ENCODE peak calls at places on chromosomes 16 and 17, in five cellular contexts. One of them, this sample, is unnamed.

GRCh38 chr17:39818282-39819000 is 45.7 kb downstream of the IKZF3 start:
- DNase-seq in astrocyte of the hippocampus: no peak
- DNase-seq in upper lobe of right lung: no peak
- DNase-seq in GM04503: no peak
- DNase-seq in EL: no peak
- DNase-seq in this sample: no peak

GRCh38 chr17:48261297-48261880 is 153.8 kb downstream of the SNX11 start:
- DNase-seq in GM04503: no peak
- DNase-seq in astrocyte of the hippocampus: no peak
- DNase-seq in upper lobe of right lung: no peak
- DNase-seq in EL: peak
- DNase-seq in this sample: no peak

GRCh38 chr17:63774982-63775290 is 966 bp downstream of the DDX42 start:
- DNase-seq in upper lobe of right lung: no peak
- DNase-seq in astrocyte of the hippocampus: peak
- DNase-seq in GM04503: no peak
- DNase-seq in EL: peak
- DNase-seq in this sample: no peak

GRCh38 chr16:25066747-25067631 is 44.6 kb upstream of the LCMT1 start:
- DNase-seq in upper lobe of right lung: peak
- DNase-seq in EL: peak
- DNase-seq in GM04503: no peak
- DNase-seq in astrocyte of the hippocampus: peak
- DNase-seq in this sample: no peak

GRCh38 chr17:17628388-17629008 is 37.0 kb upstream of the PEMT start:
- DNase-seq in upper lobe of right lung: no peak
- DNase-seq in GM04503: no peak
- DNase-seq in EL: peak
- DNase-seq in astrocyte of the hippocampus: no peak
- DNase-seq in this sample: no peak

GRCh38 chr16:85376292-85377095 is 236.6 kb upstream of the GSE1 start:
- DNase-seq in EL: no peak
- DNase-seq in upper lobe of right lung: no peak
- DNase-seq in GM04503: no peak
- DNase-seq in astrocyte of the hippocampus: peak
- DNase-seq in this sample: no peak

GRCh38 chr16:9258423-9259051 is 167.1 kb downstream of the HAPSTR1 start:
- DNase-seq in GM04503: no peak
- DNase-seq in EL: peak
- DNase-seq in upper lobe of right lung: no peak
- DNase-seq in astrocyte of the hippocampus: peak
- DNase-seq in this sample: no peak

GRCh38 chr16:12651765-12652531 is 151.7 kb downstream of the CPPED1 start:
- DNase-seq in astrocyte of the hippocampus: no peak
- DNase-seq in upper lobe of right lung: no peak
- DNase-seq in GM04503: no peak
- DNase-seq in EL: no peak
- DNase-seq in this sample: no peak

GRCh38 chr17:75349589-75349988 is 55.9 kb downstream of the GRB2 start:
- DNase-seq in upper lobe of right lung: no peak
- DNase-seq in EL: no peak
- DNase-seq in GM04503: no peak
- DNase-seq in astrocyte of the hippocampus: no peak
- DNase-seq in this sample: no peak

GRCh38 chr17:6096201-6097004 is 26.2 kb downstream of the WSCD1 start:
- DNase-seq in GM04503: no peak
- DNase-seq in EL: no peak
- DNase-seq in astrocyte of the hippocampus: no peak
- DNase-seq in upper lobe of right lung: peak
- DNase-seq in this sample: no peak

GRCh38 chr17:80184423-80184714 is 14.5 kb downstream of the CARD14 start:
- DNase-seq in astrocyte of the hippocampus: no peak
- DNase-seq in EL: no peak
- DNase-seq in upper lobe of right lung: no peak
- DNase-seq in GM04503: no peak
- DNase-seq in this sample: no peak

GRCh38 chr17:17528101-17528500 is 31.9 kb upstream of the RASD1 start:
- DNase-seq in astrocyte of the hippocampus: no peak
- DNase-seq in EL: no peak
- DNase-seq in upper lobe of right lung: no peak
- DNase-seq in GM04503: no peak
- DNase-seq in this sample: no peak

GRCh38 chr17:35243459-35244204 is 760 bp downstream of the SLFN5 start:
- DNase-seq in GM04503: peak
- DNase-seq in astrocyte of the hippocampus: peak
- DNase-seq in upper lobe of right lung: peak
- DNase-seq in EL: peak
- DNase-seq in this sample: peak

GRCh38 chr17:8153550-8153956 is 1.3 kb upstream of the PER1 start:
- DNase-seq in EL: peak
- DNase-seq in upper lobe of right lung: peak
- DNase-seq in GM04503: peak
- DNase-seq in astrocyte of the hippocampus: peak
- DNase-seq in this sample: peak

GRCh38 chr16:49399594-49400364 is 26.2 kb downstream of the C16orf78 start:
- DNase-seq in astrocyte of the hippocampus: no peak
- DNase-seq in EL: no peak
- DNase-seq in upper lobe of right lung: no peak
- DNase-seq in GM04503: no peak
- DNase-seq in this sample: no peak

GRCh38 chr16:2919511-2920255 is 8.0 kb downstream of the FLYWCH1 start:
- DNase-seq in EL: peak
- DNase-seq in astrocyte of the hippocampus: peak
- DNase-seq in GM04503: peak
- DNase-seq in upper lobe of right lung: no peak
- DNase-seq in this sample: peak

GRCh38 chr16:88995746-88996535 is 18.9 kb upstream of the CBFA2T3 start:
- DNase-seq in EL: no peak
- DNase-seq in astrocyte of the hippocampus: no peak
- DNase-seq in GM04503: no peak
- DNase-seq in upper lobe of right lung: no peak
- DNase-seq in this sample: no peak

GRCh38 chr17:7707446-7707845 is 2.4 kb downstream of the EFNB3 start:
- DNase-seq in GM04503: no peak
- DNase-seq in EL: no peak
- DNase-seq in astrocyte of the hippocampus: peak
- DNase-seq in upper lobe of right lung: no peak
- DNase-seq in this sample: no peak

GRCh38 chr16:67155305-67156145 is 4.2 kb downstream of the TRADD start:
- DNase-seq in EL: peak
- DNase-seq in upper lobe of right lung: peak
- DNase-seq in astrocyte of the hippocampus: peak
- DNase-seq in GM04503: no peak
- DNase-seq in this sample: no peak

GRCh38 chr17:75505640-75506039 is 9.7 kb downstream of the CASKIN2 start:
- DNase-seq in EL: no peak
- DNase-seq in astrocyte of the hippocampus: no peak
- DNase-seq in upper lobe of right lung: peak
- DNase-seq in GM04503: no peak
- DNase-seq in this sample: no peak

This sample was measured in HFF-Myc.